ENCODE peak calls at places on chromosomes 5 and 9, in nine cellular contexts. P is Peyer's patch; F is CD8-positive, alpha-beta T cell; S is fibroblast of lung; M is thoracic aorta; Y is tibial artery; O is epithelial cell of proximal tubule; C is esophagus muscularis mucosa; R is PC-9. B is an unnamed sample.

GRCh38 chr9:75451505-75451904 is 363.2 kb downstream of the OSTF1 start:
- DNase-seq in P (no peak), F (no peak), S (no peak), M (no peak), Y (no peak), O (no peak), C (no peak), R (no peak), B (no peak)

GRCh38 chr9:120463765-120464164 is 116.2 kb downstream of the CDK5RAP2 start:
- DNase-seq in P (no peak), F (no peak), S (no peak), M (no peak), Y (no peak), O (no peak), C (no peak), R (no peak), B (no peak)

GRCh38 chr9:111630182-111631070 is 708 bp upstream of the DNAJC25 start:
- DNase-seq in P (no peak), F (peak), S (no peak), M (no peak), Y (no peak), O (peak), C (no peak), R (no peak), B (no peak)

GRCh38 chr5:141692533-141692888 is 10.5 kb upstream of the ARAP3 start:
- DNase-seq in P (no peak), F (no peak), S (no peak), M (no peak), Y (no peak), O (no peak), C (no peak), R (no peak), B (no peak)

GRCh38 chr5:59107692-59108091 is 524.8 kb downstream of the RAB3C start:
- DNase-seq in P (no peak), F (no peak), S (peak), M (no peak), Y (no peak), O (peak), C (no peak), R (no peak), B (no peak)

GRCh38 chr5:31113101-31113500 is 80.4 kb upstream of the CDH6 start:
- DNase-seq in P (no peak), F (no peak), S (peak), M (no peak), Y (no peak), O (peak), C (peak), R (no peak), B (peak)

GRCh38 chr5:173554989-173555705 is 61.3 kb downstream of the BOD1 start:
- DNase-seq in P (no peak), F (no peak), S (no peak), M (no peak), Y (no peak), O (no peak), C (no peak), R (no peak), B (no peak)

GRCh38 chr5:71922584-71923106 is 184.6 kb upstream of the MAP1B start:
- DNase-seq in P (no peak), F (no peak), S (no peak), M (no peak), Y (no peak), O (peak), C (peak), R (peak), B (peak)

GRCh38 chr9:77848428-77848827 is 183.2 kb downstream of the GNAQ start:
- DNase-seq in P (no peak), F (no peak), S (no peak), M (no peak), Y (no peak), O (no peak), C (no peak), R (no peak), B (peak)

GRCh38 chr5:160802567-160802966 is 49.4 kb downstream of the ATP10B start:
- DNase-seq in P (no peak), F (no peak), S (peak), M (no peak), Y (no peak), O (no peak), C (no peak), R (no peak), B (no peak)

GRCh38 chr5:32223972-32224608 is 50.0 kb upstream of the GOLPH3 start:
- DNase-seq in P (no peak), F (no peak), S (peak), M (no peak), Y (no peak), O (peak), C (no peak), R (peak), B (no peak)

GRCh38 chr5:95035891-95036675 is 248.8 kb downstream of the MCTP1 start:
- DNase-seq in P (no peak), F (no peak), S (no peak), M (no peak), Y (no peak), O (no peak), C (no peak), R (no peak), B (no peak)

GRCh38 chr5:32790411-32790951 is 79.4 kb downstream of the NPR3 start:
- DNase-seq in P (no peak), F (no peak), S (peak), M (no peak), Y (no peak), O (no peak), C (no peak), R (no peak), B (peak)

GRCh38 chr5:10759111-10759510 is 1.9 kb downstream of the DAP start:
- DNase-seq in P (no peak), F (no peak), S (no peak), M (no peak), Y (no peak), O (no peak), C (no peak), R (no peak), B (no peak)

GRCh38 chr5:109450129-109450877 is 40.5 kb upstream of the PJA2 start:
- DNase-seq in P (no peak), F (no peak), S (no peak), M (no peak), Y (no peak), O (no peak), C (no peak), R (no peak), B (no peak)
- H3K4me3 ChIP-seq in P (no peak), F (no peak), S (no peak), M (no peak), Y (no peak), O (no peak), C (no peak), R (no peak), B (no peak)

GRCh38 chr9:114291064-114291474 is 31.8 kb upstream of the ORM1 start:
- DNase-seq in P (peak), F (peak), S (peak), M (peak), Y (peak), O (no peak), C (no peak), R (peak), B (peak)

GRCh38 chr9:114294664-114295063 is 28.2 kb upstream of the ORM1 start:
- DNase-seq in P (no peak), F (no peak), S (no peak), M (no peak), Y (no peak), O (no peak), C (no peak), R (no peak), B (no peak)

GRCh38 chr9:114289571-114290481 is 33.1 kb upstream of the ORM1 start:
- DNase-seq in P (peak), F (no peak), S (no peak), M (no peak), Y (peak), O (no peak), C (no peak), R (no peak), B (no peak)

GRCh38 chr9:114290561-114290986 is 32.3 kb upstream of the ORM1 start:
- DNase-seq in P (peak), F (no peak), S (no peak), M (peak), Y (no peak), O (no peak), C (no peak), R (no peak), B (no peak)

GRCh38 chr9:114291886-114292590 is 30.9 kb upstream of the ORM1 start:
- DNase-seq in P (peak), F (no peak), S (no peak), M (peak), Y (peak), O (no peak), C (no peak), R (no peak), B (no peak)
- TF ChIP-seq CTCF in P (no peak), F (no peak), S (no peak), M (no peak), Y (no peak), O (no peak), C (no peak), R (no peak), B (no peak)

DNA sequence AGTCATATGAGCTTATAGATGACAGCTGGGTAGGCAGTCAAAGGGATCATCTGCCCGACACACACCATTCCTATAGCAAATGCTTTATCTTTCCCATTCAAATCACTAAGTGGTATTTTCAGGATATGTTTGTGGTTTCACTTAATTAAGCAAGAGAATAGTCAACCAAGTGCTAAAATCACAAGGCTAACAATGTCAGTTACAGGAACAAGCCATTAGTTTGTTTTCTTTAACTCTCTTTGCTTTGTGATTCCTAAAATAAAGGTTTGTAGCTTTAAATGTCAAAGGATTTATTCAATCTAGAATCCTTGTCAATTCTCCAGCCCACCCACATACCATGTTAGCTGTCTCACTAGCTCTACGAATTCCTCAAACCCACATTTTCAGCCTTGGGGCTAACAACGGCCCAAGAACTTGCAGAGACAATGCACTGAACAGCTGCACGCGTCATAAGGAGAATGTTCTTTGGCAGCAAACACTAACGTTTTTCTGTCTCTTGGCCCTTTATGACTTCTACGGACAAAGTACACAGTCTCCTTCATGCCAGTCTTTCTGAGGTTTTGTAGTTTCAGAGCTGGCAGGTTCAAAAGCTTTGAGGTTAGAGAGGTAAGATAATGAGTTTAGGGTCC is 56.6 kb downstream of the ELAVL2 start:
- DNase-seq in P (no peak), F (no peak), S (no peak), M (no peak), Y (no peak), O (no peak), C (no peak), R (no peak), B (peak)
- H3K4me3 ChIP-seq in P (no peak), F (no peak), S (no peak), M (no peak), Y (no peak), O (no peak), C (no peak), R (no peak), B (no peak)

GRCh38 chr9:35814106-35814840 is 569 bp downstream of the HINT2 start:
- DNase-seq in P (peak), F (no peak), S (peak), M (no peak), Y (peak), O (no peak), C (no peak), R (peak), B (no peak)
- TF ChIP-seq CTCF in P (peak), F (no peak), S (no peak), M (peak), Y (no peak), O (peak), C (no peak), R (peak), B (peak)

DNA sequence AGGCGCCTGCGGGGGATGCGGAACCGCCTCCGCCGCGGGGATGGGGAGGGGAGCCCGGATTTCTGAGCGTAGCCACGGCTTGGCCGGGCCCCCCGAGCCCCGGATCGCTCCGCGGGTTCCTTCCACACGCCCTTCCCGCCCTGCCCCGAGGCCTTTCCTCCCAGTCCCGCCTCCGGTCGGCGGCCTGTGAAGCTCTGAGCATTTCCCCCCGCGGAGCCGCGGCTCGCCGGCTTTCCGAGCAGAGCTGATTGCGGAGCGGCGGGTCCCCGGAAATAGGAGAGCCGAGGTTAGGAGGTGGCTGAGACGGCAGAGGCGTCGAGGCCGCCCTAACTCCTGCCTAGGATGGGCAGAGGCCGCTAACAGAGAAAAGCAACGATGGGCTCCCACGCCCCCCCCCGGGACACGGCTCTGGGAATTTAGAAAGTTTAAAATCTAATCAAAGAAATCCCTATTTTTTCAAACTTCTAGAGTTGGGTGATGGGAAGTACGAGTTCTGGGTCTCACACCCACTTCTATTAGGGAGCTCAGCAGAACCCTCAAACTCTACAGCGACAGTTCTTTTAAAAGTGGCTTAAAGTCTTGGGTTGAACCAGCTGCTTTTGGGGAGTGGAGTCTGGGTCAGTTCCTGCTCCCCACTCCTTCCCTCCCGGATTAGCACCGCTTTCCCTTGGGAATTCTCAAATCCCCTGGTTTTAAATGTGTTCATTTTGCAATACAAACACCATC is 5.9 kb downstream of the IRX4 start:
- DNase-seq in P (no peak), F (no peak), S (no peak), M (no peak), Y (no peak), O (no peak), C (no peak), R (no peak), B (no peak)
- H3K4me3 ChIP-seq in P (no peak), F (no peak), S (no peak), M (no peak), Y (no peak), O (no peak), C (peak), R (no peak), B (no peak)

DNA sequence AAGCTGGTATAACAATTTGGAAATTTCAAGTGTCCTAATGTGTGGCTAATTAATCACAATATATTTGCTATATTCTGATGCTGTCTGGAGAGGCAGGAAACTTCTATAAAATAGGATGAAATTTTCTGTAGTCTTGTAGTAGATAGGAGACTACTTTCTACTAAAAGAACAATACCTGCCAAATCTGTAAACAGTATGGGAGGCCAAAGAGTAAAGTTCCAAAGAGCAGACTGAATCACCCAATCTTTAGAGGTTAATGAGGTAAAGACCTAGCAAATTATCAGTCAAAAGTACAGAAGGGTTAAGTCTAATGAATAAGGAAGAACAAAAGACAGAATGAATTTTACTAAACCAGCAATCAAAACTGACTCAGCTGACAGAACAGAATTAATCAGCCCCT is 52.4 kb upstream of the RGS7BP start:
- DNase-seq in P (no peak), F (no peak), S (no peak), M (no peak), Y (no peak), O (no peak), C (no peak), R (no peak), B (no peak)
- TF ChIP-seq CTCF in P (no peak), F (no peak), S (no peak), M (no peak), Y (no peak), O (no peak), C (no peak), R (no peak), B (no peak)